ENCODE peak calls at places on chromosomes 11 and 22, in six cellular contexts. S is IMR-90, E is mesendoderm, X is H1, G is H9, Q is mesenchymal stem cell. Z is an unnamed sample.

GRCh38 chr11:72100009-72100408 is 3.1 kb downstream of the LAMTOR1 start:
- DNase-seq in S (no peak), Q (no peak), X (no peak), G (no peak), E (no peak), Z (no peak)

GRCh38 chr11:69063671-69064260 is 15.0 kb downstream of the TPCN2 start:
- DNase-seq in Q (no peak), S (no peak), E (no peak), X (no peak), G (no peak), Z (no peak)

GRCh38 chr11:78299000-78299712 is 110.4 kb downstream of the USP35 start:
- DNase-seq in X (no peak), Q (no peak), G (no peak), E (no peak), S (no peak), Z (no peak)

GRCh38 chr11:74642912-74643311 is 50.5 kb downstream of the POLD3 start:
- DNase-seq in E (no peak), Q (no peak), S (no peak), G (no peak), X (no peak), Z (no peak)

GRCh38 chr22:21726650-21727049 is 8.9 kb downstream of the YPEL1 start:
- DNase-seq in X (peak; percentile 36), G (peak; percentile 89), Q (peak; percentile 30), E (peak; percentile 90), S (no peak), Z (no peak)

GRCh38 chr11:131495417-131495816 is 125.0 kb downstream of the NTM start:
- DNase-seq in Q (no peak), E (no peak), S (no peak), X (no peak), G (no peak), Z (no peak)

GRCh38 chr11:107916671-107917241 is 11.5 kb upstream of the RAB39A start:
- DNase-seq in G (peak; percentile 77), E (no peak), S (no peak), X (no peak), Q (no peak), Z (no peak)

GRCh38 chr11:86955111-86955673 is at the start of gene FZD4:
- DNase-seq in X (no peak), E (peak; percentile 96), Q (peak; percentile 88), G (peak; percentile 90), S (peak; percentile 78), Z (peak; percentile 89)

GRCh38 chr11:69157156-69157821 is 1.6 kb downstream of the SMIM38 start:
- DNase-seq in X (no peak), G (no peak), E (no peak), S (peak; percentile 77), Q (no peak), Z (peak; percentile 75)

GRCh38 chr11:21485426-21485825 is 707.5 kb upstream of the ANO5 start:
- DNase-seq in G (no peak), Q (no peak), S (no peak), E (no peak), X (no peak), Z (no peak)

GRCh38 chr22:44597616-44598015 is 99.6 kb upstream of the RTL6 start:
- DNase-seq in G (no peak), X (no peak), E (peak; percentile 31), S (peak; percentile 29), Q (peak; percentile 42), Z (no peak)

GRCh38 chr11:121907379-121907778 is 208.6 kb downstream of the BLID start:
- DNase-seq in X (no peak), Q (no peak), G (no peak), S (no peak), E (no peak), Z (no peak)

GRCh38 chr22:43244803-43245527 is 58.0 kb upstream of the TTLL12 start:
- DNase-seq in E (no peak), Q (no peak), X (no peak), G (no peak), S (no peak), Z (no peak)

GRCh38 chr11:15497366-15497765 is 382.6 kb downstream of the INSC start:
- DNase-seq in G (no peak), X (no peak), E (no peak), Q (no peak), S (no peak), Z (no peak)
- H2BK15ac ChIP-seq in G (no peak overlapping the region), X (no peak overlapping the region), E (no peak overlapping the region), Q (no peak overlapping the region), S (no peak overlapping the region), Z (no peak overlapping the region)

DNA sequence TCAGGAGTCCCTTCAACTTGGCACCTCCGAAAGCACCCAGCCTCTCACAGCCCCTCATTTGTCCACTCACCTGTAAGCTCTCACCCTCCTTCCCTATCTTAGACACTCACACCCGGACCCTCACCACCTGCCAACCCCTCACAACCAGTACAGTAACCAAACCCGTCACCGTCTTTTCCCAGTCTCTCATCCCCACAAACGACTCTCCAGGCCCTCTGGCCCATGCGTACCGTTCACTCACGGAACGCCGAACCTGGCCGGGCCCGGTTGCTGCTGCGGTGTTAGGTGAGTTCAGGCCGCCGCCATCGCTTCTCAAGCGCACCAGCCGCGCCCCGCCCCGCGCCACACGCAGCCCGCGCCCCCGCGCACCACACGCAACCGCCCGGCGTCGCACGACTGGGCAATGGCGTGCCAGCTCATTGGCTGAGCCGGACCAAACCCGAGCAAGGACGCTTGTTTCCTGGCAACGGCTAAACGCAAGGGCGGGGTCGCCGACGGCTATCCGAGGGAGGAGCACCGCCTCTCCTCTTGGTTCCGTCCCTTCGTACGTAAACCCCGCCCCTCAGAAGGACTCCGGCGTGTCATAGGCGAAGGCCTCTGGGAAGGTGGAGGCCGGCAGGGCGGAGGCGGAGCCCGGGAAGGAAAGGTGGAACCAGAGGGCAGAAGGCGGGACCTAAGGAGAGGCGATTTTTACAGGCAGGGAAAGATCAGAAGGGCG is at the start of gene FHIP1B:
- DNase-seq in S (peak; percentile 100), Q (peak; percentile 100), X (peak; percentile 100), G (peak; percentile 100), E (peak; percentile 100), Z (peak; percentile 99)
- H3K4ac ChIP-seq in S (peak within 1 kb of the TSS; percentile 84), Q (peak within 1 kb of the TSS; percentile 94), X (peak within 1 kb of the TSS; percentile 82), G (no peak within 1 kb of the TSS), E (peak within 1 kb of the TSS; percentile 38), Z (no peak within 1 kb of the TSS)

DNA sequence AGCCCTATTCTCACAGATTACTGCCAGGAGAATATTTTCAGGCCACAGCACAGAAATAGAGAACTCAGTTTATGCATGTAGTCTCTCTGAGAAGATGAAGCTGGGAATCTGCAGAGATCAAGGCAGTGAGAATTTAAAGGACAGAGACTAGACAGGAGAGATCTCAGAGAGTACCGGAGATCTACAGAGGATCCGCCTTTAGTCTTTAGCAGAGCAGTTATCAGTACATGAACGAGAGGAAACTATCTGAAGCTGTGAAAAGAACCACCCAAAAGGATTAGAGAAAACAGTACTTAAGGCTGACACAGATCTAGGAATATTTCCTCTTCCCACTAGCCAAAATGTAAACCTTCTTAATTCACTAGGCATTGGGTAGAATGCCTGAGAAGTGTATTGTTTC is 101.4 kb downstream of the DLG2 start:
- DNase-seq in G (no peak), E (peak; percentile 57), S (no peak), Q (no peak), X (no peak), Z (no peak)
- H3K23ac ChIP-seq in G (no peak overlapping the region), E (no peak overlapping the region), S (no peak overlapping the region), Q (no peak overlapping the region), X (no peak overlapping the region), Z (no peak overlapping the region)

DNA sequence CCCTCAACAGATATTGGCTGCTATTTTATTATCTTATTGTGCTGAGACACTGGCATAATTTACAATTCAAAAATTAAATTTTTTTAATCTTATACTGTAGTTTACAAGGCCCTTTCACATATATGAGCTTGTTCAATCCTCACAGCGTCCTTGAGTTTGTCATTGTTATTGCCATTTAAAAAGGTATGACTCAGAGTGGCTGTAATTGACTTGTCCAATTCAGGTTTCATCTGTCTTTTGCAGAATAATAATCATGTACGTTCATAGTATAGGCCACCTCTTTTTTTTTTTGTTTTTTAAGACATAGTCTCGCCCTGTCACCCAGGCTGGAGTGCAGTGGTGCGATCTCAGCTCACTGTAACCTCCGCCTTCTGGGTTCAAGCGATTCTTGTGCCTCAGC is 11.5 kb downstream of the PTPRJ start:
- DNase-seq in E (no peak), G (no peak), X (no peak), Q (no peak), S (no peak), Z (no peak)
- H2BK15ac ChIP-seq in E (no peak overlapping the region), G (no peak overlapping the region), X (no peak overlapping the region), Q (no peak overlapping the region), S (no peak overlapping the region), Z (no peak overlapping the region)

DNA sequence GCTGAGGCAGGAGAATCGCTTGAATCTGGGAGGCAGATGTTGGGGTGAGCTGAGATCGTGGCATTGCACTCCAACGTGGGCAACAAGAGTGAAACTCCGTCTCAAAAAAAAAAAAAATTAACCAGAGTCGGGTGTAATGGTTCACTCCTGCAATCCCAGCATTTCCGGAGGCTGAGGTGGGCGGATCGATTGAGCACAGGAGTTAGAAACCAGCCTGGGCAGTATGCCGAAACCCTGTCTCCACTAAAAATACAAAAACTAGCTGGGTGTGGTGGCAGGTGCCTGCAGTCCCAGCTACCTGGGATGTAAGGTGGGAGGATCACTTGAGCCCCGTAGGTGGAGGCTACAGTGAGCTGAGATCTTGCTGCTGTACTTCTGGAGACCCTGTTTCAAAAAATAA is 1.5 kb downstream of the RANGAP1 start:
- DNase-seq in G (no peak), Q (no peak), E (no peak), X (no peak), S (no peak), Z (no peak)
- H3K4ac ChIP-seq in G (no peak overlapping the region), Q (no peak overlapping the region), E (no peak overlapping the region), X (no peak overlapping the region), S (peak overlapping the region; percentile 87), Z (no peak overlapping the region)

GRCh38 chr11:15484398-15484797 is 369.7 kb downstream of the INSC start:
- DNase-seq in X (no peak), E (no peak), Q (no peak), G (no peak), S (no peak), Z (no peak)
- H3K23ac ChIP-seq in X (no peak overlapping the region), E (no peak overlapping the region), Q (no peak overlapping the region), G (no peak overlapping the region), S (no peak overlapping the region), Z (no peak overlapping the region)

DNA sequence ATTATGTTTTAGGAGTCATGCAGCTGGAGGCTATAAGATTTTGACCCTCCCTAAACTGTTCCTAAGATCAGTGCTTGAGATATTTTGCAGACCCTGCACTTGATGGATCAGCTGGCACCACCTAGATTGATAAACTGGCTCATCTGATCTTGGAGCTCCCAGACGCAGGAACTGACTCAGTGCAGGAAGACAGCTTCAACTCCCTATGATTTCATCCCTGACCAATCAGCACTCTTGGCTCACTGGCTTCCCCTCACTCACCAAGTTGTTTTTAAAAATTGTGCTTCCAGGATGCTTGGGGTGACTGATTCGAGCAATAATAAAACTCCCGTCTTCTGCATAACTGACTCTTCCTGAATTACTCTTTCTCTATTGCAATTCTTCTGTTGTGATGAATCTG is 637.5 kb upstream of the FAT3 start:
- DNase-seq in Q (no peak), X (no peak), E (no peak), S (no peak), G (no peak), Z (no peak)
- H2BK15ac ChIP-seq in Q (no peak overlapping the region), X (no peak overlapping the region), E (no peak overlapping the region), S (no peak overlapping the region), G (no peak overlapping the region), Z (no peak overlapping the region)

GRCh38 chr11:95922536-95923440 is 1.1 kb downstream of the MTMR2 start:
- DNase-seq in X (no peak), Q (peak; percentile 34), G (no peak), E (no peak), S (no peak), Z (no peak)
- H3K4ac ChIP-seq in X (no peak overlapping the region), Q (peak overlapping the region; percentile 75), G (no peak overlapping the region), E (no peak overlapping the region), S (peak overlapping the region; percentile 99), Z (no peak overlapping the region)